ENCODE peak calls at places on chromosomes 2 and 18, in four cellular contexts. P is fibroblast of the aortic adventitia, V is endothelial cell of umbilical vein, L is keratinocyte. A is an unnamed sample.
A peak's percentile ranks its signal among the peaks of the same experiment; 100 is the strongest.

GRCh38 chr18:39191931-39192330 is 1626.3 kb upstream of the CELF4 start:
- DNase-seq in V (no peak), L (no peak), P (no peak), A (no peak)

GRCh38 chr18:22988208-22988607 is 55.1 kb downstream of the RBBP8 start:
- DNase-seq in V (no peak), L (no peak), P (no peak), A (no peak)

GRCh38 chr2:235263205-235264120 is 230.4 kb upstream of the AGAP1 start:
- DNase-seq in L (peak; percentile 19), P (peak; percentile 63), V (peak; percentile 76), A (peak; percentile 95)

GRCh38 chr2:10229462-10230099 is 73.1 kb upstream of the HPCAL1 start:
- DNase-seq in L (no peak), V (no peak), P (no peak), A (no peak)

GRCh38 chr2:211033765-211034164 is 477.4 kb downstream of the CPS1 start:
- DNase-seq in L (no peak), V (peak; percentile 12), P (peak; percentile 38), A (peak; percentile 17)

GRCh38 chr2:54015809-54016703 is 45.3 kb upstream of the PSME4 start:
- DNase-seq in P (peak; percentile 81), V (no peak), L (no peak), A (peak; percentile 87)

GRCh38 chr2:54065411-54065810 is 50.0 kb upstream of the ACYP2 start:
- DNase-seq in L (peak; percentile 76), V (no peak), P (peak; percentile 76), A (peak; percentile 89)

GRCh38 chr2:62284471-62284870 is 88.6 kb downstream of the B3GNT2 start:
- DNase-seq in L (no peak), P (no peak), V (no peak), A (no peak)

GRCh38 chr2:234970467-234970866 is 18.6 kb downstream of the SH3BP4 start:
- DNase-seq in P (peak; percentile 26), V (peak; percentile 82), L (no peak), A (peak; percentile 61)

GRCh38 chr2:233380132-233381012 is 26.1 kb downstream of the DGKD start:
- DNase-seq in V (no peak), L (no peak), P (peak; percentile 25), A (no peak)

GRCh38 chr18:55897101-55897500 is 309.1 kb upstream of the TCF4 start:
- DNase-seq in L (no peak), P (no peak), V (no peak), A (no peak)

GRCh38 chr2:60515751-60516226 is 37.7 kb downstream of the BCL11A start:
- DNase-seq in V (no peak), L (no peak), P (peak; percentile 33), A (peak; percentile 46)

GRCh38 chr18:31065036-31065773 is 22.7 kb upstream of the DSC3 start:
- DNase-seq in P (no peak), V (no peak), L (no peak), A (no peak)

GRCh38 chr2:119548516-119549120 is 4.4 kb downstream of the CFAP221 start:
- DNase-seq in L (no peak), P (no peak), V (no peak), A (no peak)

GRCh38 chr2:121253674-121254240 is 31.2 kb downstream of the TFCP2L1 start:
- DNase-seq in P (no peak), L (no peak), V (no peak), A (no peak)

GRCh38 chr2:207683879-207684627 is 27.4 kb upstream of the CCNYL1 start:
- DNase-seq in V (peak; percentile 65), L (no peak), P (peak; percentile 54), A (peak; percentile 88)

GRCh38 chr2:156466739-156467405 is 30.7 kb downstream of the GPD2 start:
- DNase-seq in V (peak; percentile 60), L (no peak), P (peak; percentile 93), A (peak; percentile 71)

GRCh38 chr2:156458229-156458584 is 22.0 kb downstream of the GPD2 start:
- DNase-seq in P (peak; percentile 51), L (no peak), V (no peak), A (no peak)

GRCh38 chr2:156459720-156460119 is 23.5 kb downstream of the GPD2 start:
- DNase-seq in V (no peak), L (no peak), P (no peak), A (no peak)

GRCh38 chr2:156465573-156465972 is 29.4 kb downstream of the GPD2 start:
- DNase-seq in V (no peak), P (peak; percentile 61), L (no peak), A (no peak)

DNA sequence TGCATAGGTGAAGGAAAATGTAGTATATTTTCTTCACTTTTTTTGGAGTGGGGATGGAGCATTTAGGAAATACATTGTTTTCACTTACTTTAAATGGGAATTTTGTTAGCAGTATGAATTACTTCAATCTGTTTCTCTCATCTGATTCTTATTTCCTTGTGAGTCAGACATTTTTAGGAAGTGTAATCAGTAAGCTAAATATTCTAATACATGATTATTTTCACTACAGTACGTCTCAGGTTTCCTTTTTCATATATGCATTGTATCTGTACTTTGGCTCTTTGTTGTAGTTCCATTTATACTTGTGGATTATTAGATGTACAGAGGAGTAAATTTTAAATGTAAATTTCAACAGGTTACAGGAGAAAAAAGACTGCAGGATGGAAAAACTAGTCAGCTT is 27.9 kb downstream of the GPD2 start:
- DNase-seq in P (peak; percentile 41), L (no peak), V (peak; percentile 72), A (peak; percentile 47)
- H3K4me3 ChIP-seq in P (no peak overlapping the region), L (no peak overlapping the region), V (peak overlapping the region; percentile 50), A (no peak overlapping the region)

GRCh38 chr2:206443735-206444527 is 599 bp downstream of the ADAM23 start:
- DNase-seq in L (no peak), V (peak; percentile 50), P (peak; percentile 35), A (peak; percentile 15)
- TF ChIP-seq CTCF in L (no peak), V (peak; percentile 4), P (peak; percentile 3), A (no peak)

DNA sequence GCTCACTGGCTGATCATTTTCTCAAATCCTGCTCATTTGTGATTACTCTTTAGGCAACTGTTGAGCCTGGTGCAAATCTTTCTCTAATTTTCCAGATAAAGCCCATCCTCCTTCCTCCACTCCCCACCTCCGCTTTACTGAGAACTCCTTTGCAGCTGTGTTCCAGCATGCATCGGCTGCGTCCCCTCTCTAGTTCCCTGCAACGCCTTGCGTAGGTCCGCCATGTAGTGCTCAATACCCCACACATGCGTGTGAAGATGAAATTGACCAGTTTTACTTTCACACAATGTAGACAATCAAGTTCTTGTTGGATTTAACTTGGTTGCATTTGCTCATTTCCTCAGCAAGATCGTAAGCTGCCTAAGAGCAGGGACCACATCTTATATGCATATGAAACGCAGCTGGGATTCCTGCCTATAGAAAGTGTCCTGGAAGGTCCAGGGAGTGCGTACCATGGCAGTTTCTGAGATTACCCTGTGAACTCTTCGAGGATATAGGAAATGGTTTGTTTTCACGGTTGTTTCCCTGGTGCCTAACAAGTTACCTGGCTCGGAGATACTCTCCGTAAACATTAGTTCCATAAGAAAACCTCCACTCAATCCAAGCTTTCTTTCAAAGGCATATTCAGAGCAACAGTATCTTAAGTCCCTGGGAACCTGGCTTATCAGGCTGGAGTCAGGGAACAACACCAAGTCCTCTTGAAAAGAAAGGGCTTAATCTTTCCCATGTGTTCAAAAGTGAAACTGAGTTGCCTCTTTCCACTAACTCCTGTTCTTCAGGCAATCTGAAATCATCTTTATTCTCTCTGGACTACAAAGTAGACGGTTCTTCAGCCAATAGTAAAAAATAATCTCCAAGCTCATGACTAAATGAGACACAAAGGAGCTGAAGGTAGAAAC is 766.3 kb upstream of the ID2 start:
- DNase-seq in V (no peak), L (no peak), P (peak; percentile 83), A (peak; percentile 62)
- H3K4me3 ChIP-seq in V (no peak overlapping the region), L (no peak overlapping the region), P (peak overlapping the region; percentile 47), A (peak overlapping the region; percentile 34)

GRCh38 chr2:167550448-167550847 is 662.2 kb downstream of the XIRP2 start:
- DNase-seq in L (no peak), P (no peak), V (peak; percentile 35), A (peak; percentile 38)
- TF ChIP-seq CTCF in L (no peak), P (peak; percentile 3), V (peak; percentile 40), A (peak; percentile 49)

GRCh38 chr2:95525294-95526035 is 40.9 kb upstream of the TRIM43B start:
- DNase-seq in L (no peak), P (peak; percentile 8), V (no peak), A (peak; percentile 7)
- H3K4me3 ChIP-seq in L (peak overlapping the region; percentile 79), P (peak overlapping the region; percentile 77), V (no peak overlapping the region), A (peak overlapping the region; percentile 64)

GRCh38 chr2:68650645-68651044 is 7.3 kb downstream of the PROKR1 start:
- DNase-seq in V (no peak), P (no peak), L (no peak), A (no peak)

GRCh38 chr2:68643874-68644485 is 601 bp downstream of the PROKR1 start:
- DNase-seq in V (no peak), P (no peak), L (no peak), A (no peak)

GRCh38 chr2:68645523-68645922 is 2.1 kb downstream of the PROKR1 start:
- DNase-seq in L (no peak), P (no peak), V (no peak), A (peak; percentile 15)

GRCh38 chr2:68643011-68643873 is at the start of gene PROKR1:
- DNase-seq in L (no peak), V (peak; percentile 10), P (no peak), A (no peak)

GRCh38 chr2:68646303-68646702 is 2.9 kb downstream of the PROKR1 start:
- DNase-seq in P (no peak), V (no peak), L (no peak), A (no peak)
- TF ChIP-seq CTCF in P (no peak), V (no peak), L (peak; percentile 38), A (peak; percentile 9)

DNA sequence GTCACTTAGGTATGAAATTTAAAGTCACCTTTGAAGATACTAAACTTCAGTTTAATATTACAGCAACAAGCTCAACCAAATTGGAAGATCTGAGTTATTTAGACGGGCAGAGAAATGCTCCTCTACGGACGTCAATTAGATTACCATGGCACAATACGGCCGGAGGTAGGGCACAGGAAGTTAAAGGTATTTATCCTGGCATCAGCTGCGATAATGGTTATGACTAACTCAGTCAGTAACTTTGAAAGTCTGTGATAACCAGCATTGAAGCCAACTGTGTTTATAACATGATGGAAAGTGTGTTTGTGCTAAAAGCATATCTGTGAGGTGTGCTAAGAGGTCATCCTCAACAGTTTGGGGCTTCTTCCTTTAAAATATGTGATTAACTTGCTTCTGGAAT is 117.3 kb downstream of the WDSUB1 start:
- DNase-seq in P (no peak), L (no peak), V (peak; percentile 84), A (no peak)
- H3K4me3 ChIP-seq in P (no peak overlapping the region), L (no peak overlapping the region), V (no peak overlapping the region), A (no peak overlapping the region)

DNA sequence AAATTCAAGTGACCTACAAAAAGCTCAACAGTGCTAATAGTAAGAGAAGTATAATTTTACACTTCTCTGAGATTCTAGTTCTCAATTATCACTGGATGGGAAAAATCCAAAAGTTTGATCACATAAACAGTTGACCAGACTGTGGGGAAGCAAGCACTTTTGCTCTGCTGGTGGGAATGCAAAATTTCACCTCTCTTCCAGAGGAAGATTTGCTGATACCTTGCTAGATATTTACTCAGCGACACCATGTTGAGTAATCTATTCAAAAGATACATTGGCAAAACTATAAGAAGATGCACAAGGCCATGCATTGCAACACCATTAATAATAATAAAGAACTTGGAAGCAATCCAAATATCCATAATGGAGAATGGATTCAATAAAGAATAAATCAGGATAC is 204.4 kb downstream of the MREG start:
- DNase-seq in P (peak; percentile 50), L (peak; percentile 28), V (no peak), A (no peak)
- TF ChIP-seq CTCF in P (peak; percentile 65), L (peak; percentile 21), V (no peak), A (peak; percentile 40)

A was measured in fibroblast of mammary gland.